ENCODE peak calls at places on chromosomes 3 and 15, in four cellular contexts. One of them, this sample, is unnamed.

GRCh38 chr15:85477730-85478129 is 97.3 kb downstream of the AKAP13 start:
- DNase-seq in fibroblast of pulmonary artery: peak; percentile 55
- DNase-seq in GM13976: no peak
- DNase-seq in CD8-positive, alpha-beta T cell: no peak
- DNase-seq in this sample: no peak

GRCh38 chr15:81126887-81127286 is 7.2 kb upstream of the CFAP161 start:
- DNase-seq in fibroblast of pulmonary artery: peak; percentile 7
- DNase-seq in GM13976: no peak
- DNase-seq in CD8-positive, alpha-beta T cell: no peak
- DNase-seq in this sample: no peak

GRCh38 chr3:8341853-8342252 is 159.8 kb upstream of the LMCD1 start:
- DNase-seq in fibroblast of pulmonary artery: no peak
- DNase-seq in GM13976: no peak
- DNase-seq in CD8-positive, alpha-beta T cell: no peak
- DNase-seq in this sample: no peak

GRCh38 chr15:67512933-67513714 is 7.8 kb upstream of the C15orf61 start:
- DNase-seq in fibroblast of pulmonary artery: no peak
- DNase-seq in GM13976: no peak
- DNase-seq in CD8-positive, alpha-beta T cell: no peak
- DNase-seq in this sample: no peak

GRCh38 chr3:175287361-175287963 is 428.3 kb downstream of the NAALADL2 start:
- DNase-seq in fibroblast of pulmonary artery: peak; percentile 53
- DNase-seq in GM13976: peak; percentile 24
- DNase-seq in CD8-positive, alpha-beta T cell: no peak
- DNase-seq in this sample: no peak

GRCh38 chr15:31306426-31307269 is 20.0 kb upstream of the KLF13 start:
- DNase-seq in fibroblast of pulmonary artery: no peak
- DNase-seq in GM13976: no peak
- DNase-seq in CD8-positive, alpha-beta T cell: no peak
- DNase-seq in this sample: no peak

GRCh38 chr3:3107858-3108257 is 2.3 kb downstream of the IL5RA start:
- DNase-seq in fibroblast of pulmonary artery: no peak
- DNase-seq in GM13976: no peak
- DNase-seq in CD8-positive, alpha-beta T cell: no peak
- DNase-seq in this sample: no peak

GRCh38 chr3:4493931-4494806 is 1.0 kb downstream of the ITPR1 start:
- DNase-seq in fibroblast of pulmonary artery: peak; percentile 56
- DNase-seq in GM13976: no peak
- DNase-seq in CD8-positive, alpha-beta T cell: no peak
- DNase-seq in this sample: no peak

GRCh38 chr3:185979721-185980121 is 41.9 kb upstream of the TRA2B start:
- DNase-seq in fibroblast of pulmonary artery: no peak
- DNase-seq in GM13976: no peak
- DNase-seq in CD8-positive, alpha-beta T cell: no peak
- DNase-seq in this sample: no peak

GRCh38 chr3:48503406-48504050 is 446 bp downstream of the SHISA5 start:
- DNase-seq in fibroblast of pulmonary artery: peak; percentile 51
- DNase-seq in GM13976: peak; percentile 27
- DNase-seq in CD8-positive, alpha-beta T cell: no peak
- DNase-seq in this sample: no peak

DNA sequence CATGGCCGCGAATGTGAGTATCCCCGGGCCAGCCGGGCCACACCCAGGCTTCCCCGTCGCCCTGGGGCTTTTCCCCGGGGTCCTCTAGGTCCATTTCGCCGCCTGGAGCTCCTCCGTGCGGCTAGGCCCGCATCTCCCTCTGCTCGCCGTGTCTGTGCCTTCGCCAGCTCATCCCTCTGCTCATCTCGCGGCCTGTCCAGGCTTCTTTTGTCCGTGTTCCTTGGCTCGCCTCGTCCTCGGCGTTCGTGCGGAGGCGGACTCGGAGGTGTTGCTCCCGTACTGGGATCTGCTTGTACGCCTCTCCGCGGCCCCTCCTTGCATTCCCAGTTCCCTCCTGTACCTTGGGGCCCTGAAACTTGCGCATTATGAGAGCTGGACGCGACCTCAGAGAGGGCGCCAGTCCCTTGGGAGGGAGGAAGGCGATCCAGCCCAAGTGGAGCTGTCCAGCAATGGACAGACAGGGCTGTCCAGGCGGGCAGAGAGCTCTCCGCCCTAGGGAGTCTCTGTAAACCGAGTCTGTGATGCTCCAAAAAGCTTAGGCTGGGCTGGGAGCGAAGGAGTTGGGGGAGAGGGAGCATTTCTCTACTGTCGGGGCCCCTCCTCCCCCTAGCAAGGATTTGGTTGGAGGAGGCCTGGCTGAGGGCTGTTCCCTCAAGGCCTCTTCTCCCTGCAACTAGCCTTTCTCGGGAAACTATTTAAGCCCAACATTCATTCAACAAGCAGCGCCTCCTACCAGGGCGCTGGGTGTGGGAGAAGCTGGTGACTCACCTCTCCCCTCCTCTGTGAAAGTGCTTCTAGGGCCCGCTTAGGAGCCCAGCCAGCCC is 553 bp downstream of the TMEM43 start:
- DNase-seq in fibroblast of pulmonary artery: peak; percentile 95
- DNase-seq in GM13976: no peak
- DNase-seq in CD8-positive, alpha-beta T cell: peak; percentile 51
- DNase-seq in this sample: peak; percentile 41
- TF ChIP-seq CTCF in fibroblast of pulmonary artery: peak; percentile 19
- TF ChIP-seq CTCF in GM13976: no peak
- TF ChIP-seq CTCF in CD8-positive, alpha-beta T cell: no peak
- TF ChIP-seq CTCF in this sample: no peak

DNA sequence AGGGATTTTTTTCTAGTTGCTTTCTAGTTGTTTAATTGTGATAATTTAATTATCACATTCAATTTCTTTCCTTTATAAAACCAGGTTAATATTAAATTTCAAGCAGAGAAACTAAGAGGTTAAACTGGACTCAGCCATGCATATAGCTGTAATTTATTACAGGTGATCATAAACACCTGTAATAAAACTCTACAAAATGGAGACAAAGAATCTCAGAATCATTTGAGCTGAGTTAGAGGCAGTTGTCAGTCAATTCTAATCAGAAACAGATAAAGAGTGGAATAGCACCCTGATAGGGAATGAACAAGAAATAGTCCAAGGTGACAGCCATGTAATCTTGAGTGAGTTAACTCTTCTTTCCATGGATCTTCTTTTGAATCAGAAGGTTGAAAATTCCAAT is 39.6 kb upstream of the B3GNT5 start:
- DNase-seq in fibroblast of pulmonary artery: no peak
- DNase-seq in GM13976: no peak
- DNase-seq in CD8-positive, alpha-beta T cell: no peak
- DNase-seq in this sample: no peak
- TF ChIP-seq CTCF in fibroblast of pulmonary artery: no peak
- TF ChIP-seq CTCF in GM13976: no peak
- TF ChIP-seq CTCF in CD8-positive, alpha-beta T cell: no peak
- TF ChIP-seq CTCF in this sample: no peak

GRCh38 chr3:133964547-133964946 is 65.2 kb downstream of the SLCO2A1 start:
- DNase-seq in fibroblast of pulmonary artery: no peak
- DNase-seq in GM13976: no peak
- DNase-seq in CD8-positive, alpha-beta T cell: no peak
- DNase-seq in this sample: no peak
- TF ChIP-seq CTCF in fibroblast of pulmonary artery: peak; percentile 26
- TF ChIP-seq CTCF in GM13976: no peak
- TF ChIP-seq CTCF in CD8-positive, alpha-beta T cell: no peak
- TF ChIP-seq CTCF in this sample: no peak

DNA sequence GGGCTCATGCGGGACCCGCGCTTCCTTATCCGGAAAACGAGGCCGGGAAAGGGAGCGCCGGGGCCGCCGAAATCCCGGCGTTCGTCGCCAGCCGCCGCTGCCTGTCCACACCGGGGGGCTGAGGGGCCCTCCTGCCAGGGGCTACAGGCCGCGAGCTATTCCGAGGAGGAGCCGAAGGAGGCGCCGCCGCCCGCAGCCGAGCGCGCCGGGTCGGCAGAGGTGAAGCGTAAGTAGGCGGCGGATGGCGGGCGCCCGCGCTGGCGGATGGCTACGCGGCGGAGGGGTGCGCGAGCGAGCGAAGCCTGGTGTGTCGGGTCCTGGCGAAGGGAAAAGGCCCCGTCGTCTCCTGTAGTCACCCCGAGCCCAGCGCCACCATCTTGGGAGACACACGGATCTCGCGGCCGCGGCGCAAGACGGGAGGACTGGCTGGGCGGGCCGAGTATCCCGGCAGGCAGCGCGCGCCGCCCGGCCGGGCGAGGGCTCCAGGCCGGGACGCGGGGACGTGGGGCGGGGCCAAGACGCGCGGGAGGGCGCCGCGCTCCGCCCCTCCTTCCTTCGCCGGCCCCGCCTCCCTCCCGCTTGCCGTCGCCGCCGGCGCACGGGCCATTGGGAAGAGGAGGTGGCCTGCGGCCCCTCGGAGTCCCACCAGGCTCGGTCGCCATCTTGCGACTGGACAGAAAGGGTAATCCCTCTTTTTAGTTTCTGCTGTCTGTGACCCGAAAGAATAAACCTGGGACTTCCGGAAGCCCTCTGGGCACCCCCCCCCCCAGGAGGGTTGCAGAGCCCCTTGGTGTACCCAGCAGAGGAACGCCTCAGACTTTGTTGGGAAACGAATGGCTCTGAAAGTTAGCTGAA is at the start of gene UBE3A:
- DNase-seq in fibroblast of pulmonary artery: peak; percentile 94
- DNase-seq in GM13976: peak; percentile 94
- DNase-seq in CD8-positive, alpha-beta T cell: peak; percentile 82
- DNase-seq in this sample: peak; percentile 83
- TF ChIP-seq CTCF in fibroblast of pulmonary artery: peak; percentile 24
- TF ChIP-seq CTCF in GM13976: peak; percentile 18
- TF ChIP-seq CTCF in CD8-positive, alpha-beta T cell: no peak
- TF ChIP-seq CTCF in this sample: no peak

GRCh38 chr3:27312044-27312668 is 57.0 kb downstream of the NEK10 start:
- DNase-seq in fibroblast of pulmonary artery: peak; percentile 81
- DNase-seq in GM13976: peak; percentile 54
- DNase-seq in CD8-positive, alpha-beta T cell: no peak
- DNase-seq in this sample: no peak
- TF ChIP-seq CTCF in fibroblast of pulmonary artery: peak; percentile 79
- TF ChIP-seq CTCF in GM13976: peak; percentile 65
- TF ChIP-seq CTCF in CD8-positive, alpha-beta T cell: peak; percentile 68
- TF ChIP-seq CTCF in this sample: peak; percentile 69

GRCh38 chr15:60535265-60535664 is 56.3 kb upstream of the ICE2 start:
- DNase-seq in fibroblast of pulmonary artery: no peak
- DNase-seq in GM13976: no peak
- DNase-seq in CD8-positive, alpha-beta T cell: no peak
- DNase-seq in this sample: no peak
- TF ChIP-seq CTCF in fibroblast of pulmonary artery: no peak
- TF ChIP-seq CTCF in GM13976: no peak
- TF ChIP-seq CTCF in CD8-positive, alpha-beta T cell: no peak
- TF ChIP-seq CTCF in this sample: no peak

GRCh38 chr3:113436794-113437193 is 4.5 kb downstream of the CFAP44 start:
- DNase-seq in fibroblast of pulmonary artery: peak; percentile 54
- DNase-seq in GM13976: no peak
- DNase-seq in CD8-positive, alpha-beta T cell: no peak
- DNase-seq in this sample: no peak
- TF ChIP-seq CTCF in fibroblast of pulmonary artery: no peak
- TF ChIP-seq CTCF in GM13976: no peak
- TF ChIP-seq CTCF in CD8-positive, alpha-beta T cell: no peak
- TF ChIP-seq CTCF in this sample: no peak

DNA sequence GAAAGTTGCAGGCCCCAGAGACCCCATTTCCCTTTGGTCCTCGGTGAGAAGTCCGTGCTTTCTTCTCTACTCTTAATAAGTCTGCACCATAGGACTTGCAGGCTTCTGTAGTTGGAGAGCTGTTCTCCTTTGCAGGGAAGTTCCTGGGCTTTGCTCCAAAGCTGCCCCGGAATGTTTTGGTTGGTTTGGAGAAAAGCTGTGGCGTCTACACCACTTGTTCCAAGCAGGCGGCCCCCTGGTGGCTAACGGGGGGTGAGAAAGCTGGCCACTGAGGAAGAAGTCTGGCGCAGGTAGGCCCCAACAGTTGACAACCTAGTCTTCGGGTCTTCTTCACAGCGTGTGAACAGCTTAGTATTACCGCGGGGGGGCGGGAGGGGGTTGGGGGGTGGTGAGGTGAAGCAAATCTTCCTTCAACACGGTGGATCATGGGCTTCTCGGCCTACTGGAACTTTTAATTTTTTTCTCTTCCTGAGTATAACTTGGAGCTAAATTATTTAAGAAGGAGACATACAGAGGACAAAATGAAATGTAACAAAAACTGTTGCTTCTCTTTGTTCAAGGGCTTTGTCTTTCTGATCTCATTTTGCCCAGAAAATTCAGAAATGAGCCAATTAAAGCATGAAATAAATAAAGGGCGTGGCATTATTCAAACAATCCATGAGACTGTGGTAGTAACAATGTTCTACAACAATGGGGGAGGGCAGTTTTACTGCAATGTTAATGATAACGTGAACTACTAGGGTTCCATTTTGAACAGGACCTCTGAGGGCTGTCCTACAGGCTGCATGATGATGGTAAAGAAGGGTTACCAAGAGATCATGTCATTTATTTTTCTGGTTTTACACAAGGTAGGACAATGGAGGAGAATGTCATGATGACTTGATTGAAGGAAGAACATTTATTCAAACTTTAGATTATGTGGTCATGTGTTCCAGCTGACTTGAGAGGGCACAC is 2.2 kb upstream of the THRB start:
- DNase-seq in fibroblast of pulmonary artery: peak; percentile 69
- DNase-seq in GM13976: no peak
- DNase-seq in CD8-positive, alpha-beta T cell: no peak
- DNase-seq in this sample: peak; percentile 49
- TF ChIP-seq CTCF in fibroblast of pulmonary artery: peak; percentile 41
- TF ChIP-seq CTCF in GM13976: no peak
- TF ChIP-seq CTCF in CD8-positive, alpha-beta T cell: no peak
- TF ChIP-seq CTCF in this sample: peak; percentile 66

DNA sequence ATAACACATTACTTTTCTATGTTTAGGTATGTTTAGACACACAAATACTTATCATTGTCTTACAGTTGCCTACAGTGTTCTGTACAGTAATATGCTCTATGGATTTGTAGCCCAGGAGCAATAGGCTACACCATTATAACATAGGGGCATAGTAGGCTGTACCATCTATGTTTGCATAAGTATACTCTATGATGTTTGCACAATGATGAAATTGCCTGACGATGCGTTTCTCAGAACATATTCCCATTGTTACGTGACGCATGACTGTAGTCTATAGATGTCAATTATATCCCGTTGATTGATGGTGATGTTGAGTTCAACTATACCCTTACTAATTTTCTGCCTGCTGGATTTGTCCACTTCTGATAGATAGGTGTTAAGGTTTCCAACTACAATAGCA is 139.4 kb upstream of the PFN2 start:
- DNase-seq in fibroblast of pulmonary artery: no peak
- DNase-seq in GM13976: no peak
- DNase-seq in CD8-positive, alpha-beta T cell: no peak
- DNase-seq in this sample: no peak
- TF ChIP-seq CTCF in fibroblast of pulmonary artery: no peak
- TF ChIP-seq CTCF in GM13976: no peak
- TF ChIP-seq CTCF in CD8-positive, alpha-beta T cell: no peak
- TF ChIP-seq CTCF in this sample: no peak

This sample was measured in progenitor cell of endocrine pancreas.